ENCODE peak calls at places on chromosomes 5 and 9, in four cellular contexts. One of them, this sample, is unnamed.

GRCh38 chr5:159515197-159515596 is 184.9 kb upstream of the IL12B start:
- DNase-seq in fibroblast of lung: no peak
- DNase-seq in astrocyte of the spinal cord: no peak
- DNase-seq in heart left ventricle: no peak
- DNase-seq in this sample: no peak

GRCh38 chr9:4344946-4345345 is 45.1 kb upstream of the GLIS3 start:
- DNase-seq in astrocyte of the spinal cord: no peak
- DNase-seq in fibroblast of lung: no peak
- DNase-seq in heart left ventricle: no peak
- DNase-seq in this sample: no peak

GRCh38 chr9:21770877-21771560 is 31.4 kb upstream of the MTAP start:
- DNase-seq in astrocyte of the spinal cord: peak; percentile 89
- DNase-seq in fibroblast of lung: peak; percentile 94
- DNase-seq in heart left ventricle: no peak
- DNase-seq in this sample: peak; percentile 78

GRCh38 chr5:68932830-68933434 is 160.9 kb upstream of the SLC30A5 start:
- DNase-seq in fibroblast of lung: peak; percentile 9
- DNase-seq in astrocyte of the spinal cord: no peak
- DNase-seq in heart left ventricle: no peak
- DNase-seq in this sample: no peak

GRCh38 chr5:159100928-159101646 is 1.4 kb upstream of the EBF1 start:
- DNase-seq in astrocyte of the spinal cord: no peak
- DNase-seq in heart left ventricle: no peak
- DNase-seq in fibroblast of lung: no peak
- DNase-seq in this sample: no peak

GRCh38 chr9:14912849-14913248 is 2.6 kb upstream of the FREM1 start:
- DNase-seq in fibroblast of lung: no peak
- DNase-seq in heart left ventricle: no peak
- DNase-seq in astrocyte of the spinal cord: no peak
- DNase-seq in this sample: no peak

GRCh38 chr5:34652466-34652865 is 3.7 kb upstream of the RAI14 start:
- DNase-seq in astrocyte of the spinal cord: no peak
- DNase-seq in fibroblast of lung: peak; percentile 35
- DNase-seq in heart left ventricle: no peak
- DNase-seq in this sample: no peak

GRCh38 chr9:106964822-106965525 is 102.0 kb downstream of the ZNF462 start:
- DNase-seq in heart left ventricle: no peak
- DNase-seq in astrocyte of the spinal cord: no peak
- DNase-seq in fibroblast of lung: no peak
- DNase-seq in this sample: peak; percentile 37

GRCh38 chr5:57338068-57338848 is 144.4 kb downstream of the ACTBL2 start:
- DNase-seq in astrocyte of the spinal cord: no peak
- DNase-seq in fibroblast of lung: peak; percentile 21
- DNase-seq in heart left ventricle: no peak
- DNase-seq in this sample: no peak

GRCh38 chr5:95686661-95687060 is 3.9 kb upstream of the SPATA9 start:
- DNase-seq in fibroblast of lung: peak; percentile 36
- DNase-seq in astrocyte of the spinal cord: no peak
- DNase-seq in heart left ventricle: no peak
- DNase-seq in this sample: no peak

GRCh38 chr9:108100571-108100970 is 611.0 kb upstream of the KLF4 start:
- DNase-seq in heart left ventricle: no peak
- DNase-seq in fibroblast of lung: no peak
- DNase-seq in astrocyte of the spinal cord: no peak
- DNase-seq in this sample: no peak

GRCh38 chr9:19495186-19496028 is 86.6 kb downstream of the ACER2 start:
- DNase-seq in astrocyte of the spinal cord: no peak
- DNase-seq in heart left ventricle: no peak
- DNase-seq in fibroblast of lung: no peak
- DNase-seq in this sample: no peak

GRCh38 chr9:38160613-38161215 is 91.7 kb upstream of the SHB start:
- DNase-seq in fibroblast of lung: peak; percentile 37
- DNase-seq in astrocyte of the spinal cord: peak; percentile 35
- DNase-seq in heart left ventricle: no peak
- DNase-seq in this sample: peak; percentile 75

GRCh38 chr9:91207481-91207888 is 154.2 kb downstream of the AUH start:
- DNase-seq in fibroblast of lung: peak; percentile 77
- DNase-seq in heart left ventricle: no peak
- DNase-seq in astrocyte of the spinal cord: peak; percentile 69
- DNase-seq in this sample: peak; percentile 72

GRCh38 chr9:17761984-17762676 is 183.3 kb downstream of the SH3GL2 start:
- DNase-seq in fibroblast of lung: no peak
- DNase-seq in heart left ventricle: no peak
- DNase-seq in astrocyte of the spinal cord: no peak
- DNase-seq in this sample: no peak

GRCh38 chr9:94002316-94003140 is 47.4 kb upstream of the BARX1 start:
- DNase-seq in fibroblast of lung: peak; percentile 26
- DNase-seq in astrocyte of the spinal cord: peak; percentile 57
- DNase-seq in heart left ventricle: no peak
- DNase-seq in this sample: peak; percentile 9

GRCh38 chr5:109558364-109558763 is 131.4 kb upstream of the MAN2A1 start:
- DNase-seq in fibroblast of lung: peak; percentile 30
- DNase-seq in astrocyte of the spinal cord: peak; percentile 27
- DNase-seq in heart left ventricle: no peak
- DNase-seq in this sample: no peak

GRCh38 chr9:36903541-36904435 is 130.3 kb downstream of the PAX5 start:
- DNase-seq in fibroblast of lung: peak; percentile 90
- DNase-seq in astrocyte of the spinal cord: peak; percentile 76
- DNase-seq in heart left ventricle: no peak
- DNase-seq in this sample: peak; percentile 26

GRCh38 chr5:87383216-87383615 is 29.5 kb downstream of the CCNH start:
- DNase-seq in fibroblast of lung: peak; percentile 41
- DNase-seq in heart left ventricle: no peak
- DNase-seq in astrocyte of the spinal cord: peak; percentile 20
- DNase-seq in this sample: no peak

GRCh38 chr5:59089767-59090166 is 506.9 kb downstream of the RAB3C start:
- DNase-seq in astrocyte of the spinal cord: no peak
- DNase-seq in heart left ventricle: no peak
- DNase-seq in fibroblast of lung: no peak
- DNase-seq in this sample: no peak

GRCh38 chr9:93660647-93661046 is 84.3 kb downstream of the PHF2 start:
- DNase-seq in astrocyte of the spinal cord: no peak
- DNase-seq in fibroblast of lung: no peak
- DNase-seq in heart left ventricle: peak; percentile 15
- DNase-seq in this sample: no peak

GRCh38 chr5:113005454-113005853 is 28.9 kb downstream of the DCP2 start:
- DNase-seq in fibroblast of lung: peak; percentile 64
- DNase-seq in astrocyte of the spinal cord: peak; percentile 32
- DNase-seq in heart left ventricle: no peak
- DNase-seq in this sample: peak; percentile 22

GRCh38 chr9:121599186-121599871 is 52.1 kb upstream of the DAB2IP start:
- DNase-seq in heart left ventricle: peak; percentile 84
- DNase-seq in astrocyte of the spinal cord: no peak
- DNase-seq in fibroblast of lung: peak; percentile 47
- DNase-seq in this sample: no peak

GRCh38 chr5:135601466-135601865 is 22.7 kb upstream of the CXCL14 start:
- DNase-seq in fibroblast of lung: no peak
- DNase-seq in heart left ventricle: no peak
- DNase-seq in astrocyte of the spinal cord: no peak
- DNase-seq in this sample: no peak
- TF ChIP-seq CTCF in fibroblast of lung: no peak
- TF ChIP-seq CTCF in heart left ventricle: no peak
- TF ChIP-seq CTCF in astrocyte of the spinal cord: no peak
- TF ChIP-seq CTCF in this sample: no peak

GRCh38 chr9:129460323-129461261 is 160.3 kb downstream of the C9orf50 start:
- DNase-seq in fibroblast of lung: peak; percentile 99
- DNase-seq in heart left ventricle: peak; percentile 97
- DNase-seq in astrocyte of the spinal cord: peak; percentile 99
- DNase-seq in this sample: peak; percentile 100

GRCh38 chr9:129457325-129457779 is 163.5 kb downstream of the C9orf50 start:
- DNase-seq in heart left ventricle: no peak
- DNase-seq in astrocyte of the spinal cord: no peak
- DNase-seq in fibroblast of lung: no peak
- DNase-seq in this sample: no peak

GRCh38 chr9:129458155-129458661 is 162.7 kb downstream of the C9orf50 start:
- DNase-seq in astrocyte of the spinal cord: no peak
- DNase-seq in fibroblast of lung: no peak
- DNase-seq in heart left ventricle: no peak
- DNase-seq in this sample: no peak

GRCh38 chr9:129458663-129459549 is 162.0 kb downstream of the C9orf50 start:
- DNase-seq in astrocyte of the spinal cord: no peak
- DNase-seq in fibroblast of lung: no peak
- DNase-seq in heart left ventricle: peak; percentile 81
- DNase-seq in this sample: no peak

DNA sequence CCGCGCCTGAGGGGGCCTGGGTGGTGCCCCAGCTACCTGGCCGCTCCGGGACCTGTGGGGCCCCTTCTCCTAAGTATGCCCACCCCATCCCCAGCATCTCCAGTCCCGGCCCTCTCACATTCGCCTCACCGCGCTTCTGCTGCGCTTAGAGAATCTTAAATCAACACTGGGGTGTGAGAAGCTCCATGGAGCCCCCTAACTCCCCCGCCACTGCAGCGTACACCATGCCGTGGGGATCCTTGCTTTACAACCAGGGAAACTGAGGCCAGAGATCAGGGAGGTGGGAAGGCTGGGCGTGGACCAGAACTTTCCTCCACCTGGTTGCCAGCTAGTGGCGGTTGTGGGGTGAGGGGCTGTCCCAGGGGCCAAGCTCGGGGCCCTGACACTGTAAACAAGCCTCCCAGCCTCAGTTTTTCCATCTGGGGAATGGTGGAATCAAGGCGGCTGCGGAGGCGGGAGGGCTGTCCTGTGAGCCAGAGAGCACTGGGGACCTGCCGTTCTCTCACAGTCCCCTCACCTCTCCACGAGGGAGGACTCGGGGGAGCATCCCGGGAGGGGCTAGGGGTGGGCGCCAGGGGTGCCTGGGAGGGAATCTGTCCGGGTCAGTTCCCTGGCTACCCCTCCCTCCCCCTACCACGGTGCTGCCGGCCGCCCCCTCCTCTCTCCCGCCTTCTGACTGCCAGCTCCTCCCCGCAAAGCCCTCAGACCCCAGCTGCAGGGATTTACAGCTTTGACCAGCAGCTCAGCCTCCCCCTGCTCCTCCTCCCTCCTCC is 161.2 kb downstream of the C9orf50 start:
- DNase-seq in fibroblast of lung: no peak
- DNase-seq in heart left ventricle: no peak
- DNase-seq in astrocyte of the spinal cord: no peak
- DNase-seq in this sample: no peak
- H3K4me3 ChIP-seq in fibroblast of lung: no peak overlapping the region
- H3K4me3 ChIP-seq in heart left ventricle: no peak overlapping the region
- H3K4me3 ChIP-seq in astrocyte of the spinal cord: no peak overlapping the region
- H3K4me3 ChIP-seq in this sample: no peak overlapping the region

DNA sequence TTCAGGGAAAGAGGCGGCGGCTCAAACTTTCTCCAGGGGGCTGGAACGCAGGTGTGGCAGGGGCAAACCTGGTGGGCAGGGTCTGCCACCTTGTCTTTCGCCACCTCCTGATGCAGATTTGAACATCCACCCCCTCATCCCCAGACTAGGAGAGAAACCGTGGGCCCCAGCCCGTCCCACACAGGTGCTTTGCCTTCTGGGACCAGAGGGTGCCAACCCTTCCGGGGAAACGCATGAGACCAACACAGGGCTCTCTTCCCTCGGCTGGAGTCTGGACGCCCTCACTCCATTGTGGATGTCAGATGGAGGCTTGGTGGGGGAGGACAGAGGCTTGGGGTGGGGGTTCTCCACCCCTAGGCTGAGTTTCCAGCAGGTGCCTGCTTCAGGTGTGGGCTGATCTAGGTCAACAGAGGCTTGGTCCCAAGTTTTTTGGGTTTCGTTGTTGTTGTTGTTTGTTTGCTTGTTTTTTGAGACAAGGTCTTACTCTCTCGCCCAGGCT is 9.6 kb downstream of the C9orf50 start:
- DNase-seq in astrocyte of the spinal cord: no peak
- DNase-seq in fibroblast of lung: no peak
- DNase-seq in heart left ventricle: no peak
- DNase-seq in this sample: no peak
- TF ChIP-seq CTCF in astrocyte of the spinal cord: no peak
- TF ChIP-seq CTCF in fibroblast of lung: no peak
- TF ChIP-seq CTCF in heart left ventricle: no peak
- TF ChIP-seq CTCF in this sample: no peak

GRCh38 chr5:179793470-179794139 is at the start of gene LTC4S:
- DNase-seq in astrocyte of the spinal cord: peak; percentile 68
- DNase-seq in heart left ventricle: peak; percentile 91
- DNase-seq in fibroblast of lung: peak; percentile 73
- DNase-seq in this sample: peak; percentile 70
- H3K4me3 ChIP-seq in astrocyte of the spinal cord: no peak within 1 kb of the TSS
- H3K4me3 ChIP-seq in heart left ventricle: peak within 1 kb of the TSS; percentile 3
- H3K4me3 ChIP-seq in fibroblast of lung: no peak within 1 kb of the TSS
- H3K4me3 ChIP-seq in this sample: no peak within 1 kb of the TSS

DNA sequence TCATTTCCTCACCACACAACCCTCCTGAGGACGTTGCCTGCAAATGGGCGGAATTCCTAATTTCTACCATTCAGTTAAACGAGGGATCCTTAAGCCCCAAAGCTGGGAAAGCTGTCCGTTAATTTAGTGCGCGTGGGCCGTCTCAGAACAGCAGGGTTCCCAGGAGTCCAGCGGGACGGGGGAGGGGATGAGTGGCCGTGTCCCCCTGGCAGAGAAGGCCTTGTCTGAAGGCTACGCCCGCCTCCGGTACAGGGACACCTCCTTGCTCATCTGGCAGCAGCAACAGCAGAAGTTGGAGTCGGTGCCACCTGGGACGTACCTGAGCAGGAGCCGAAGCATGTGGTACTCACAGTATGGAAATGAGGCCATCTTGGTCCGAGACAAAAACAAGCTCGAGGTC is 1.3 kb downstream of the BRD3OS start:
- DNase-seq in heart left ventricle: no peak
- DNase-seq in astrocyte of the spinal cord: no peak
- DNase-seq in fibroblast of lung: no peak
- DNase-seq in this sample: no peak
- TF ChIP-seq CTCF in heart left ventricle: no peak
- TF ChIP-seq CTCF in astrocyte of the spinal cord: no peak
- TF ChIP-seq CTCF in fibroblast of lung: no peak
- TF ChIP-seq CTCF in this sample: no peak

GRCh38 chr5:61408476-61409168 is 76.6 kb downstream of the ZSWIM6 start:
- DNase-seq in astrocyte of the spinal cord: peak; percentile 100
- DNase-seq in fibroblast of lung: peak; percentile 99
- DNase-seq in heart left ventricle: peak; percentile 99
- DNase-seq in this sample: peak; percentile 100
- H3K4me3 ChIP-seq in astrocyte of the spinal cord: no peak overlapping the region
- H3K4me3 ChIP-seq in fibroblast of lung: no peak overlapping the region
- H3K4me3 ChIP-seq in heart left ventricle: no peak overlapping the region
- H3K4me3 ChIP-seq in this sample: peak overlapping the region; percentile 22

This sample was measured in foreskin fibroblast.